ENCODE peak calls at places on chromosomes 2 and 18, in five cellular contexts. E is KG1; X is pancreas; P is activated CD8-positive, alpha-beta memory T cell treated with anti-CD3 and anti-CD28 coated beads for 1 hour; I is stimulated activated CD4-positive, alpha-beta T cell treated with anti-CD3 and anti-CD28 coated beads, Interleukin-1b, Interleukin-23, amount 100 ng/mL, for 1 hour. T is an unnamed sample.

GRCh38 chr2:143085125-143085784 is 44.0 kb upstream of the ARHGAP15 start:
- DNase-seq in E (no peak), X (no peak), P (no peak), I (no peak), T (no peak)

GRCh38 chr2:84939426-84940087 is 31.4 kb upstream of the KCMF1 start:
- DNase-seq in E (no peak), X (peak; percentile 54), P (peak; percentile 36), I (peak; percentile 28), T (peak; percentile 63)

GRCh38 chr2:10048501-10049171 is 5.3 kb downstream of the KLF11 start:
- DNase-seq in E (no peak), X (peak; percentile 21), P (no peak), I (no peak), T (no peak)

GRCh38 chr18:41593276-41593675 is 361.8 kb upstream of the PIK3C3 start:
- DNase-seq in E (no peak), X (no peak), P (no peak), I (no peak), T (no peak)

GRCh38 chr18:76262956-76263955 is 231.8 kb downstream of the ZNF516 start:
- DNase-seq in E (no peak), X (no peak), P (no peak), I (no peak), T (no peak)

GRCh38 chr18:25830787-25831186 is 259.6 kb downstream of the SS18 start:
- DNase-seq in E (no peak), X (no peak), P (no peak), I (no peak), T (no peak)

GRCh38 chr2:14717131-14717530 is 84.6 kb downstream of the LRATD1 start:
- DNase-seq in E (no peak), X (no peak), P (no peak), I (no peak), T (no peak)

GRCh38 chr2:196277002-196277401 is 105.6 kb upstream of the STK17B start:
- DNase-seq in E (peak; percentile 47), X (no peak), P (no peak), I (no peak), T (no peak)

GRCh38 chr2:23042176-23042909 is 342.6 kb upstream of the KLHL29 start:
- DNase-seq in E (no peak), X (peak; percentile 20), P (no peak), I (no peak), T (no peak)

GRCh38 chr2:113823729-113824595 is 65.9 kb upstream of the ACTR3 start:
- DNase-seq in E (no peak), X (no peak), P (no peak), I (no peak), T (no peak)

GRCh38 chr18:2857491-2858063 is 10.8 kb downstream of the EMILIN2 start:
- DNase-seq in E (no peak), X (peak; percentile 47), P (no peak), I (no peak), T (no peak)

GRCh38 chr18:49177812-49178211 is 227.0 kb upstream of the SMAD7 start:
- DNase-seq in E (no peak), X (no peak), P (no peak), I (no peak), T (no peak)

GRCh38 chr18:47758000-47758399 is 172.5 kb downstream of the SMAD2 start:
- DNase-seq in E (no peak), X (no peak), P (no peak), I (no peak), T (no peak)

GRCh38 chr2:172525601-172526000 is 30.3 kb upstream of the PDK1 start:
- DNase-seq in E (no peak), X (no peak), P (no peak), I (no peak), T (no peak)

GRCh38 chr2:203574824-203575223 is 39.7 kb upstream of the RAPH1 start:
- DNase-seq in E (no peak), X (no peak), P (no peak), I (no peak), T (no peak)

GRCh38 chr2:229901819-229902218 is 20.0 kb downstream of the TRIP12 start:
- DNase-seq in E (no peak), X (no peak), P (no peak), I (no peak), T (no peak)

GRCh38 chr2:16281451-16282330 is 341.3 kb downstream of the MYCN start:
- DNase-seq in E (peak; percentile 7), X (no peak), P (no peak), I (no peak), T (no peak)

GRCh38 chr2:241848761-241849615 is 9.7 kb downstream of the PDCD1 start:
- DNase-seq in E (no peak), X (no peak), P (no peak), I (no peak), T (no peak)

GRCh38 chr2:208174144-208174543 is 10.8 kb upstream of the CRYGA start:
- DNase-seq in E (no peak), X (no peak), P (no peak), I (no peak), T (no peak)

GRCh38 chr18:63850010-63850409 is 37.5 kb upstream of the SERPINB2 start:
- DNase-seq in E (no peak), X (no peak), P (no peak), I (no peak), T (no peak)

GRCh38 chr18:74333091-74333490 is 17.5 kb downstream of the C18orf63 start:
- DNase-seq in E (no peak), X (no peak), P (no peak), I (no peak), T (no peak)

GRCh38 chr18:67428148-67428547 is 88.4 kb downstream of the DSEL start:
- DNase-seq in E (no peak), X (no peak), P (no peak), I (no peak), T (no peak)

GRCh38 chr2:160228141-160228963 is 28.3 kb upstream of the ITGB6 start:
- DNase-seq in E (no peak), X (no peak), P (no peak), I (no peak), T (no peak)

GRCh38 chr18:31603335-31603734 is 11.7 kb downstream of the TTR start:
- DNase-seq in E (no peak), X (no peak), P (no peak), I (no peak), T (no peak)

GRCh38 chr2:144500567-144500966 is 19.4 kb downstream of the ZEB2 start:
- DNase-seq in E (no peak), X (no peak), P (no peak), I (no peak), T (no peak)

GRCh38 chr18:50061876-50062517 is 132.9 kb downstream of the MYO5B start:
- DNase-seq in E (no peak), X (no peak), P (no peak), I (no peak), T (no peak)

GRCh38 chr2:132547089-132547687 is 122.8 kb downstream of the LYPD1 start:
- DNase-seq in E (peak; percentile 48), X (peak; percentile 73), P (no peak), I (no peak), T (no peak)

GRCh38 chr2:42495234-42495581 is 1.4 kb upstream of the KCNG3 start:
- DNase-seq in E (no peak), X (no peak), P (no peak), I (no peak), T (no peak)

GRCh38 chr18:53795061-53795460 is 429.4 kb downstream of the MBD2 start:
- DNase-seq in E (no peak), X (no peak), P (no peak), I (no peak), T (no peak)

GRCh38 chr2:5696741-5697521 is 4.7 kb downstream of the SOX11 start:
- DNase-seq in E (no peak), X (no peak), P (no peak), I (no peak), T (no peak)

GRCh38 chr18:9287037-9287436 is 47.5 kb upstream of the TWSG1 start:
- DNase-seq in E (no peak), X (no peak), P (no peak), I (no peak), T (no peak)

GRCh38 chr2:147845608-147846002 is 776 bp downstream of the ACVR2A start:
- DNase-seq in E (no peak), X (no peak), P (no peak), I (no peak), T (no peak)

GRCh38 chr2:40512246-40512645 is 60.4 kb upstream of the SLC8A1 start:
- DNase-seq in E (no peak), X (no peak), P (no peak), I (no peak), T (no peak)

GRCh38 chr2:139465789-139466188 is 685.6 kb upstream of the NXPH2 start:
- DNase-seq in E (no peak), X (no peak), P (no peak), I (no peak), T (no peak)

GRCh38 chr2:237972211-237972610 is 5.4 kb downstream of the UBE2F start:
- DNase-seq in E (no peak), X (no peak), P (no peak), I (no peak), T (no peak)

GRCh38 chr18:63603772-63604171 is 16.6 kb downstream of the SERPINB13 start:
- DNase-seq in E (no peak), X (no peak), P (no peak), I (no peak), T (no peak)

GRCh38 chr2:224357098-224357901 is 44.6 kb downstream of the FAM124B start:
- DNase-seq in E (peak; percentile 86), X (no peak), P (peak; percentile 4), I (peak; percentile 39), T (peak; percentile 28)

GRCh38 chr18:49041677-49042570 is 91.2 kb upstream of the SMAD7 start:
- DNase-seq in E (no peak), X (no peak), P (no peak), I (peak; percentile 17), T (no peak)